ENCODE peak calls at places on chromosomes 6 and 20, in five cellular contexts. One of them, this sample, is unnamed.

GRCh38 chr6:146850238-146850896 is 251.6 kb downstream of the ADGB start:
- DNase-seq in Peyer's patch: no peak
- DNase-seq in HCT116: no peak
- DNase-seq in uterus: no peak
- DNase-seq in heart left ventricle: peak; percentile 31
- DNase-seq in this sample: no peak

GRCh38 chr6:30740993-30741784 is 1.3 kb downstream of the FLOT1 start:
- DNase-seq in Peyer's patch: no peak
- DNase-seq in HCT116: no peak
- DNase-seq in uterus: no peak
- DNase-seq in heart left ventricle: no peak
- DNase-seq in this sample: no peak

GRCh38 chr20:48463916-48464315 is 363.9 kb downstream of the PREX1 start:
- DNase-seq in Peyer's patch: no peak
- DNase-seq in HCT116: no peak
- DNase-seq in uterus: peak; percentile 35
- DNase-seq in heart left ventricle: no peak
- DNase-seq in this sample: no peak

GRCh38 chr6:84764332-84765049 is at the start of gene TBX18:
- DNase-seq in Peyer's patch: peak; percentile 29
- DNase-seq in HCT116: peak; percentile 85
- DNase-seq in uterus: peak; percentile 79
- DNase-seq in heart left ventricle: peak; percentile 92
- DNase-seq in this sample: peak; percentile 42

GRCh38 chr6:12112540-12113189 is 100.6 kb downstream of the HIVEP1 start:
- DNase-seq in Peyer's patch: no peak
- DNase-seq in HCT116: no peak
- DNase-seq in uterus: no peak
- DNase-seq in heart left ventricle: no peak
- DNase-seq in this sample: peak; percentile 22

GRCh38 chr20:43844778-43845614 is 69.7 kb upstream of the TOX2 start:
- DNase-seq in Peyer's patch: no peak
- DNase-seq in HCT116: peak; percentile 74
- DNase-seq in uterus: no peak
- DNase-seq in heart left ventricle: no peak
- DNase-seq in this sample: no peak

GRCh38 chr6:43916924-43917877 is 147.2 kb downstream of the VEGFA start:
- DNase-seq in Peyer's patch: peak; percentile 27
- DNase-seq in HCT116: no peak
- DNase-seq in uterus: peak; percentile 95
- DNase-seq in heart left ventricle: no peak
- DNase-seq in this sample: no peak

GRCh38 chr20:43974665-43975064 is 60.0 kb downstream of the TOX2 start:
- DNase-seq in Peyer's patch: no peak
- DNase-seq in HCT116: no peak
- DNase-seq in uterus: no peak
- DNase-seq in heart left ventricle: no peak
- DNase-seq in this sample: no peak

GRCh38 chr20:61254881-61255589 is 3.0 kb downstream of the CDH4 start:
- DNase-seq in Peyer's patch: no peak
- DNase-seq in HCT116: no peak
- DNase-seq in uterus: no peak
- DNase-seq in heart left ventricle: no peak
- DNase-seq in this sample: no peak

GRCh38 chr20:44070139-44070900 is 116.7 kb downstream of the JPH2 start:
- DNase-seq in Peyer's patch: peak; percentile 50
- DNase-seq in HCT116: no peak
- DNase-seq in uterus: no peak
- DNase-seq in heart left ventricle: no peak
- DNase-seq in this sample: no peak

GRCh38 chr6:143698759-143699750 is 21.3 kb downstream of the PHACTR2 start:
- DNase-seq in Peyer's patch: no peak
- DNase-seq in HCT116: no peak
- DNase-seq in uterus: no peak
- DNase-seq in heart left ventricle: no peak
- DNase-seq in this sample: peak; percentile 32

GRCh38 chr6:38056361-38056760 is 236.8 kb downstream of the ZFAND3 start:
- DNase-seq in Peyer's patch: no peak
- DNase-seq in HCT116: no peak
- DNase-seq in uterus: no peak
- DNase-seq in heart left ventricle: no peak
- DNase-seq in this sample: no peak

GRCh38 chr20:40493071-40493470 is 196.0 kb downstream of the MAFB start:
- DNase-seq in Peyer's patch: peak; percentile 35
- DNase-seq in HCT116: no peak
- DNase-seq in uterus: peak; percentile 26
- DNase-seq in heart left ventricle: peak; percentile 77
- DNase-seq in this sample: no peak

GRCh38 chr20:16082051-16082550 is 491.1 kb downstream of the KIF16B start:
- DNase-seq in Peyer's patch: no peak
- DNase-seq in HCT116: no peak
- DNase-seq in uterus: no peak
- DNase-seq in heart left ventricle: no peak
- DNase-seq in this sample: no peak

GRCh38 chr6:142482973-142483372 is 181.2 kb downstream of the ADGRG6 start:
- DNase-seq in Peyer's patch: no peak
- DNase-seq in HCT116: no peak
- DNase-seq in uterus: no peak
- DNase-seq in heart left ventricle: no peak
- DNase-seq in this sample: no peak

GRCh38 chr6:40054186-40054585 is 119.9 kb upstream of the MOCS1 start:
- DNase-seq in Peyer's patch: no peak
- DNase-seq in HCT116: no peak
- DNase-seq in uterus: no peak
- DNase-seq in heart left ventricle: no peak
- DNase-seq in this sample: no peak

GRCh38 chr20:50034567-50035170 is 51.9 kb downstream of the SNAI1 start:
- DNase-seq in Peyer's patch: no peak
- DNase-seq in HCT116: no peak
- DNase-seq in uterus: no peak
- DNase-seq in heart left ventricle: no peak
- DNase-seq in this sample: no peak

GRCh38 chr20:3934628-3935027 is 45.4 kb downstream of the PANK2 start:
- DNase-seq in Peyer's patch: no peak
- DNase-seq in HCT116: no peak
- DNase-seq in uterus: peak; percentile 65
- DNase-seq in heart left ventricle: no peak
- DNase-seq in this sample: peak; percentile 23

DNA sequence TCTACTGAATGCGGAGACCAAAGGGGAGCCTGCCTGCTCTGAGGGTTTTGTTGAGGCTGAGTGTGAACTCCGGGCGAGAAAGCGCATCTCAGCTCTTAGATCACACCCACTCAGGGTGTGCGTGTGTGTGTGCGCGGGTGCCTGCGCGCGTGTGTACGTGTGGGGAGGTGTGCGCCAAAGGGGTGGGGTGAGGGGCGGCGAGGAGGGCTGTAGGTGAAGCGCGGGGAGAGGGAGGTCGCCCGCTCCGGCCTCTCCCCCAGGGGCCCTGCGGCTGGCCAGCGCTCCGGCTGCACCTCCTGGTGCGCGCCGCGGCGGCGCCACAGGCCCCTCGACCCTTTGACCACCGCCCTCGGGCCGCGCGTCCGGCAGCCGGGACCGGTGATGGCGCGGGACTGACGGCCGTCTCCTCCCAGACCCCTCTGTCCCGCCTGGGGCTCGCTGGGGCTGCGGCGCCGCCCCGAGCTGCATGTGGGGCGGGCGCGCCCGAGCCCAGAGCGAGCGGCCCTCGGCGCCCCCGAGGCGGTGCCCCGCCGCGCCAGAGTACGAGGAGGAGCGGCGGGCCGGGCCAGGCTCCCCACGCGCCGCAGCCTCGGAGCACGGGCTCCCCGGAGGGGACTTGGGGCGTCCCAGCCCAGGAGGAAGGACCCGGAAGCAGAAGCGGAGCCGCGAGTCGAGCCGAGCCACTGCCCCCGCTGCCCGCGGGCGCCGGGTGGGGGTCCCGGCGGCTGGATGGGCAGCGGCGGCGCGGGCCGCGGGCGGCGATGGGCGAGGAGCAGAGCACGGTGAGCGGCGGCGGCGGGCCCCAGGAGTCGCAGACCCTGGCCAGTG is at the start of gene RNF217:
- DNase-seq in Peyer's patch: no peak
- DNase-seq in HCT116: no peak
- DNase-seq in uterus: peak; percentile 69
- DNase-seq in heart left ventricle: peak; percentile 84
- DNase-seq in this sample: peak; percentile 56
- TF ChIP-seq POLR2A in Peyer's patch: no peak
- TF ChIP-seq POLR2A in HCT116: peak; percentile 55
- TF ChIP-seq POLR2A in uterus: peak; percentile 48
- TF ChIP-seq POLR2A in heart left ventricle: no peak
- TF ChIP-seq POLR2A in this sample: peak; percentile 48

GRCh38 chr20:33489495-33490022 is 337 bp upstream of the CBFA2T2 start:
- DNase-seq in Peyer's patch: peak; percentile 98
- DNase-seq in HCT116: peak; percentile 90
- DNase-seq in uterus: peak; percentile 99
- DNase-seq in heart left ventricle: peak; percentile 100
- DNase-seq in this sample: peak; percentile 98
- TF ChIP-seq POLR2A in Peyer's patch: peak; percentile 83
- TF ChIP-seq POLR2A in HCT116: peak; percentile 78
- TF ChIP-seq POLR2A in uterus: peak; percentile 95
- TF ChIP-seq POLR2A in heart left ventricle: peak; percentile 60
- TF ChIP-seq POLR2A in this sample: peak; percentile 96

GRCh38 chr20:23146857-23147256 is 60.7 kb upstream of the CD93 start:
- DNase-seq in Peyer's patch: no peak
- DNase-seq in HCT116: no peak
- DNase-seq in uterus: no peak
- DNase-seq in heart left ventricle: no peak
- DNase-seq in this sample: peak; percentile 25

GRCh38 chr20:23149623-23150279 is 63.6 kb upstream of the CD93 start:
- DNase-seq in Peyer's patch: no peak
- DNase-seq in HCT116: no peak
- DNase-seq in uterus: no peak
- DNase-seq in heart left ventricle: no peak
- DNase-seq in this sample: peak; percentile 37

GRCh38 chr20:23148721-23149570 is 62.8 kb upstream of the CD93 start:
- DNase-seq in Peyer's patch: no peak
- DNase-seq in HCT116: no peak
- DNase-seq in uterus: no peak
- DNase-seq in heart left ventricle: no peak
- DNase-seq in this sample: no peak

GRCh38 chr20:23147647-23147963 is 61.5 kb upstream of the CD93 start:
- DNase-seq in Peyer's patch: no peak
- DNase-seq in HCT116: no peak
- DNase-seq in uterus: no peak
- DNase-seq in heart left ventricle: no peak
- DNase-seq in this sample: no peak

DNA sequence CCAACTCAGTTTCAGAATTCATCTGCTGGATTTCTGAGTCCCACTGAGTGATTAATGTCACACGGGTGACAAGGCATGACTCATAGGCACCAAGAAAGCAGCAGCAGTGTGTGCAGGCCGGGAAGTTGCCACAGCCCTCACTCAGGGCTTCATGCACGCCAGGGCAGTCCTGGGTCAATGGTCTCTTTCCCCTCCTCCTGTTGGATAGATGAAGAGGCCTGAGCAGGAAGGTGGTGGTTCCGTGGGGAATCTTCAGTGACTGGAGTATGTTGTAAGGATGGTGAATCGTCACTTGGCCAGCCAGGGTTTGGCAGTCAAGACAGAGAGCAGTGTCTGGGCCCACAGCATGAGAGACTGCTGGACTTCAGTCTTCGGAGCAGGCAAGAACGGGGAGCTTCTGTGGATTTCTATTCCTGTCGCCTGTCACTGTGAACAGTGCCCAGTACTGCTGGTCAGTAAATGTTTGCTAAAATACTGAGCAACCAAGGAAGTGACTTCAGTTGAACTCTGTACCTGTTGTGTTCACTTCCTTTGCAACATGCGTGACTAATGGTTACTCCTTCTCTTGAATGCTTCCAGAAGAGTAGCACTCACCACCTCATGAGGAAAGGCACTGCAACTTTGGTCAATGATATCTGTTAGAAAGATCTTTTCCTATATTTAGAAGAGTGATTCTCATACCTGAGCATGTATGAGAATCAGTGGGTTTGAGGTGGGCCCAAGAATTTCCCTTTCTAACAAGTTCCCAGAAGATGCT is 62.0 kb upstream of the CD93 start:
- DNase-seq in Peyer's patch: no peak
- DNase-seq in HCT116: peak; percentile 80
- DNase-seq in uterus: no peak
- DNase-seq in heart left ventricle: no peak
- DNase-seq in this sample: peak; percentile 81
- TF ChIP-seq POLR2A in Peyer's patch: no peak
- TF ChIP-seq POLR2A in HCT116: no peak
- TF ChIP-seq POLR2A in uterus: no peak
- TF ChIP-seq POLR2A in heart left ventricle: no peak
- TF ChIP-seq POLR2A in this sample: no peak

GRCh38 chr6:27892596-27893058 is 19.6 kb downstream of the OR2B2 start:
- DNase-seq in Peyer's patch: no peak
- DNase-seq in HCT116: peak; percentile 34
- DNase-seq in uterus: no peak
- DNase-seq in heart left ventricle: no peak
- DNase-seq in this sample: no peak

GRCh38 chr6:27896398-27896796 is 15.8 kb downstream of the OR2B2 start:
- DNase-seq in Peyer's patch: no peak
- DNase-seq in HCT116: no peak
- DNase-seq in uterus: no peak
- DNase-seq in heart left ventricle: no peak
- DNase-seq in this sample: no peak

GRCh38 chr6:27893836-27894807 is 18.1 kb downstream of the OR2B2 start:
- DNase-seq in Peyer's patch: peak; percentile 79
- DNase-seq in HCT116: peak; percentile 91
- DNase-seq in uterus: peak; percentile 91
- DNase-seq in heart left ventricle: peak; percentile 85
- DNase-seq in this sample: peak; percentile 97

GRCh38 chr6:27893059-27893835 is 18.9 kb downstream of the OR2B2 start:
- DNase-seq in Peyer's patch: peak; percentile 87
- DNase-seq in HCT116: peak; percentile 99
- DNase-seq in uterus: peak; percentile 42
- DNase-seq in heart left ventricle: peak; percentile 79
- DNase-seq in this sample: peak; percentile 98

GRCh38 chr6:27894839-27895762 is 17.1 kb downstream of the OR2B2 start:
- DNase-seq in Peyer's patch: peak; percentile 54
- DNase-seq in HCT116: peak; percentile 81
- DNase-seq in uterus: peak; percentile 68
- DNase-seq in heart left ventricle: no peak
- DNase-seq in this sample: peak; percentile 93
- TF ChIP-seq POLR2A in Peyer's patch: no peak
- TF ChIP-seq POLR2A in HCT116: peak; percentile 56
- TF ChIP-seq POLR2A in uterus: no peak
- TF ChIP-seq POLR2A in heart left ventricle: no peak
- TF ChIP-seq POLR2A in this sample: peak; percentile 78

GRCh38 chr6:128990349-128990748 is 107.4 kb downstream of the LAMA2 start:
- DNase-seq in Peyer's patch: no peak
- DNase-seq in HCT116: no peak
- DNase-seq in uterus: no peak
- DNase-seq in heart left ventricle: no peak
- DNase-seq in this sample: no peak
- TF ChIP-seq POLR2A in Peyer's patch: no peak
- TF ChIP-seq POLR2A in HCT116: no peak
- TF ChIP-seq POLR2A in uterus: no peak
- TF ChIP-seq POLR2A in heart left ventricle: no peak
- TF ChIP-seq POLR2A in this sample: no peak

This sample was measured in erythroblast.